ENCODE peak calls at places on chromosomes 2 and 18, in ten cellular contexts. B is NT2/D1; D is activated naive CD4-positive, alpha-beta T cell treated with anti-CD3 and anti-CD28 coated beads for 36 hours; P is cardiac fibroblast; U is left ventricle myocardium inferior; S is NCI-H187; M is mesendoderm; O is cardiac muscle cell; J is B cell; X is left cardiac atrium. G is an unnamed sample.

GRCh38 chr2:17059452-17059851 is 393.8 kb upstream of the CYRIA start:
- DNase-seq in O (no peak), U (no peak), J (no peak), P (no peak), X (no peak), B (no peak), S (no peak), M (no peak), D (no peak), G (no peak)

GRCh38 chr2:179898873-179899272 is 37.5 kb upstream of the ZNF385B start:
- DNase-seq in S (no peak), B (peak), J (no peak), D (peak), O (peak), P (peak), X (no peak), U (no peak), M (peak), G (no peak)

GRCh38 chr18:68764016-68764415 is 33.9 kb upstream of the CCDC102B start:
- DNase-seq in X (no peak), S (no peak), P (peak), J (no peak), D (no peak), O (no peak), U (no peak), M (no peak), B (no peak), G (no peak)

GRCh38 chr2:104434966-104435365 is 418.9 kb upstream of the POU3F3 start:
- DNase-seq in U (no peak), S (no peak), B (no peak), X (no peak), O (no peak), J (no peak), D (no peak), P (no peak), M (peak), G (no peak)

GRCh38 chr18:24341361-24341760 is 56.3 kb downstream of the OSBPL1A start:
- DNase-seq in P (peak), M (no peak), D (no peak), J (no peak), B (no peak), S (no peak), X (no peak), O (no peak), U (no peak), G (no peak)

GRCh38 chr18:43077510-43078290 is 37.8 kb downstream of the RIT2 start:
- DNase-seq in O (no peak), D (no peak), U (no peak), X (no peak), B (no peak), S (no peak), M (no peak), J (no peak), P (no peak), G (no peak)

GRCh38 chr2:235168174-235168979 is 216.6 kb downstream of the SH3BP4 start:
- DNase-seq in D (no peak), U (no peak), S (no peak), X (no peak), M (no peak), J (no peak), O (no peak), P (no peak), B (no peak), G (no peak)

GRCh38 chr18:58195278-58195721 is 151.3 kb downstream of the NEDD4L start:
- DNase-seq in U (no peak), D (peak), S (peak), M (peak), B (no peak), X (no peak), P (no peak), O (peak), J (peak), G (no peak)

GRCh38 chr2:138087761-138088602 is 123.7 kb downstream of the HNMT start:
- DNase-seq in U (no peak), P (no peak), J (no peak), B (no peak), M (no peak), X (no peak), D (no peak), S (no peak), O (peak), G (no peak)

GRCh38 chr2:142130111-142131015 is 453 bp downstream of the LRP1B start:
- DNase-seq in S (no peak), O (peak), M (peak), J (peak), D (peak), X (peak), B (peak), P (peak), U (peak), G (peak)

GRCh38 chr18:25144835-25145234 is 207.1 kb downstream of the ZNF521 start:
- DNase-seq in B (no peak), S (no peak), M (no peak), X (peak), U (no peak), P (peak), O (no peak), D (no peak), J (no peak), G (no peak)

GRCh38 chr2:71348302-71348701 is 16.7 kb downstream of the ZNF638 start:
- DNase-seq in S (no peak), U (no peak), D (peak), B (no peak), X (no peak), J (no peak), O (peak), M (peak), P (peak), G (no peak)

GRCh38 chr2:204842731-204843490 is 297.6 kb downstream of the PARD3B start:
- DNase-seq in U (no peak), B (no peak), D (peak), P (peak), J (no peak), X (peak), S (no peak), M (peak), O (no peak), G (peak)

GRCh38 chr2:135454608-135455007 is 76.4 kb downstream of the ZRANB3 start:
- DNase-seq in S (no peak), M (no peak), P (no peak), B (no peak), U (no peak), J (no peak), O (no peak), X (no peak), D (no peak), G (no peak)

GRCh38 chr2:237280235-237280634 is 133.7 kb downstream of the COL6A3 start:
- DNase-seq in X (no peak), O (no peak), J (no peak), P (peak), M (no peak), B (no peak), U (no peak), S (no peak), D (no peak), G (no peak)